ENCODE peak calls at places on chromosomes 3 and 15, in four cellular contexts. K is T-helper 1 cell, Z is Right ventricle myocardium inferior, C is AG20443. N is an unnamed sample.

GRCh38 chr15:89912145-89912673 is 543 bp downstream of the ARPIN start:
- DNase-seq in K (no peak), Z (peak; percentile 76), C (peak; percentile 69), N (no peak)

GRCh38 chr15:82168757-82169156 is 93.8 kb downstream of the EFL1 start:
- DNase-seq in K (peak; percentile 19), Z (no peak), C (no peak), N (no peak)

GRCh38 chr15:49308686-49309085 is 114.4 kb upstream of the FGF7 start:
- DNase-seq in K (no peak), Z (no peak), C (no peak), N (no peak)

GRCh38 chr3:33790091-33790490 is 8.3 kb upstream of the PDCD6IP start:
- DNase-seq in K (no peak), Z (no peak), C (no peak), N (no peak)

GRCh38 chr3:174598885-174599439 is 260.2 kb upstream of the NAALADL2 start:
- DNase-seq in K (no peak), Z (no peak), C (no peak), N (no peak)

GRCh38 chr3:121885386-121885785 is 8.8 kb upstream of the SLC15A2 start:
- DNase-seq in K (no peak), Z (no peak), C (no peak), N (peak; percentile 14)

GRCh38 chr3:189961525-189962161 is 159.1 kb downstream of the P3H2 start:
- DNase-seq in K (peak; percentile 57), Z (no peak), C (peak; percentile 90), N (no peak)

GRCh38 chr3:17135696-17136095 is 250.9 kb downstream of the PLCL2 start:
- DNase-seq in K (no peak), Z (no peak), C (no peak), N (no peak)

GRCh38 chr3:49476563-49476962 is 6.5 kb downstream of the DAG1 start:
- DNase-seq in K (peak; percentile 46), Z (no peak), C (no peak), N (no peak)

GRCh38 chr3:127079211-127079610 is 96.3 kb downstream of the PLXNA1 start:
- DNase-seq in K (no peak), Z (no peak), C (no peak), N (no peak)

GRCh38 chr3:14460342-14461005 is 58.1 kb downstream of the SLC6A6 start:
- DNase-seq in K (no peak), Z (peak; percentile 83), C (peak; percentile 95), N (no peak)

GRCh38 chr3:96331341-96331740 is 483.1 kb upstream of the EPHA6 start:
- DNase-seq in K (no peak), Z (no peak), C (no peak), N (no peak)

GRCh38 chr3:55523471-55523870 is 36.4 kb upstream of the WNT5A start:
- DNase-seq in K (no peak), Z (no peak), C (no peak), N (no peak)

GRCh38 chr3:138329984-138330293 is 288 bp upstream of the NME9 start:
- DNase-seq in K (no peak), Z (no peak), C (no peak), N (no peak)

GRCh38 chr15:73127302-73127936 is 75.2 kb downstream of the NEO1 start:
- DNase-seq in K (peak; percentile 27), Z (no peak), C (peak; percentile 52), N (no peak)

GRCh38 chr3:101036213-101036618 is 43.0 kb upstream of the ABI3BP start:
- DNase-seq in K (no peak), Z (no peak), C (peak; percentile 79), N (peak; percentile 94)

GRCh38 chr15:60585743-60586708 is 107.1 kb upstream of the ICE2 start:
- DNase-seq in K (peak; percentile 77), Z (no peak), C (peak; percentile 73), N (peak; percentile 44)

GRCh38 chr3:186815490-186815889 is 9.2 kb upstream of the RFC4 start:
- DNase-seq in K (no peak), Z (no peak), C (peak; percentile 32), N (no peak)